ENCODE peak calls at places on chromosomes 13 and 19, in ten cellular contexts. C, J, U, N, S, G, Y, V, R and B are unnamed samples.

GRCh38 chr13:49840266-49840665 is 47.8 kb upstream of the KPNA3 start:
- DNase-seq in G (no peak), V (no peak), S (no peak), C (no peak), R (peak), N (no peak), Y (no peak), J (no peak), U (no peak), B (no peak)

GRCh38 chr19:33302974-33303790 is 848 bp upstream of the CEBPA start:
- DNase-seq in Y (peak), C (no peak), J (peak), R (no peak), V (peak), U (peak), S (peak), G (peak), N (peak), B (peak)

GRCh38 chr13:94598281-94598680 is 2.3 kb upstream of the TGDS start:
- DNase-seq in G (no peak), R (no peak), N (no peak), S (no peak), U (no peak), C (no peak), V (no peak), Y (no peak), J (no peak), B (no peak)

GRCh38 chr13:72541674-72542073 is 185.8 kb downstream of the MZT1 start:
- DNase-seq in V (no peak), C (no peak), R (no peak), N (no peak), J (no peak), S (no peak), U (no peak), Y (no peak), G (no peak), B (no peak)

GRCh38 chr13:48975101-48975925 is at the start of gene FNDC3A:
- DNase-seq in S (peak), C (no peak), J (peak), U (peak), V (peak), R (peak), N (peak), Y (peak), G (peak), B (peak)

GRCh38 chr19:48741222-48741999 is 1.0 kb upstream of the RASIP1 start:
- DNase-seq in V (no peak), R (peak), S (no peak), G (no peak), J (peak), Y (peak), U (no peak), C (no peak), N (peak), B (peak)

GRCh38 chr13:87680298-87680697 is 9.1 kb downstream of the SLITRK5 start:
- DNase-seq in V (no peak), U (no peak), S (no peak), N (no peak), J (no peak), C (no peak), G (peak), R (no peak), Y (no peak), B (peak)

GRCh38 chr19:47130589-47131168 is at the start of gene SAE1:
- DNase-seq in V (peak), S (peak), C (peak), G (peak), Y (peak), U (peak), R (peak), J (peak), N (peak), B (peak)

GRCh38 chr19:46081928-46082727 is 41.3 kb upstream of the IGFL4 start:
- DNase-seq in R (peak), J (no peak), N (no peak), Y (peak), V (peak), U (peak), G (peak), C (no peak), S (peak), B (peak)

GRCh38 chr13:24618219-24618955 is 61.8 kb upstream of the ATP12A start:
- DNase-seq in Y (no peak), J (no peak), C (no peak), V (no peak), S (no peak), G (no peak), R (peak), U (no peak), N (no peak), B (no peak)

GRCh38 chr19:8663920-8664670 is 33.7 kb downstream of the NFILZ start:
- DNase-seq in S (no peak), J (no peak), U (no peak), V (no peak), N (no peak), Y (no peak), R (peak), C (no peak), G (no peak), B (peak)

GRCh38 chr19:50779504-50780457 is 9.5 kb downstream of the GPR32 start:
- DNase-seq in R (no peak), J (no peak), S (no peak), Y (no peak), C (no peak), N (no peak), V (no peak), U (no peak), G (no peak), B (no peak)

GRCh38 chr19:29690842-29691241 is 24.2 kb downstream of the C19orf12 start:
- DNase-seq in R (peak), C (no peak), G (peak), S (peak), J (no peak), Y (no peak), U (peak), V (peak), N (no peak), B (no peak)

GRCh38 chr13:50685491-50685890 is 158.0 kb downstream of the DLEU7 start:
- DNase-seq in V (peak), Y (no peak), R (peak), N (no peak), G (peak), U (peak), C (no peak), S (peak), J (peak), B (no peak)

GRCh38 chr13:101624210-101624922 is 171.9 kb downstream of the ITGBL1 start:
- DNase-seq in G (peak), Y (no peak), S (no peak), U (peak), R (no peak), V (no peak), C (peak), N (no peak), J (no peak), B (no peak)

GRCh38 chr19:5536337-5536894 is 31.3 kb downstream of the TINCR start:
- DNase-seq in N (peak), Y (peak), S (peak), J (peak), G (peak), V (peak), C (no peak), R (no peak), U (peak), B (peak)

DNA sequence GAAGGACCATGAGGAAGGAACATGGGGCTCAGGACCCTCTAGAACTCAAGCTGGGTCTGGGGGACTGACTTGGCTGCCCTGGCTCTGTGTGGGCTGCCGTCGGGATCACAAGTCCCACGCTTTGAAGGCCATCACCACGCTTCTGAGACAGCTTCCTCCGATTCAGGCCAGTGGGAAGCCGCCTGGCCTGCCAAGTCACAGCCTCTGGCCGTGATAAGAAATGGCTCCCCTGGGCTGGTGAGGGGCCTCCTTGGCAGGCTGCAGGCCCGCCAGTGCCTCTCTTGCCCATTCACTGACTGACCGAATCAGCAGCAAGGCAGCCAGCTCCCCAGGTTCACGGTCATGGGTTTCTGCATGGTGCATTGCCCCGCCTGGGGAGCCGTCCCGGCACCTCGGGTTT is 48.8 kb downstream of the COMP start:
- DNase-seq in N (no peak), U (no peak), Y (no peak), J (no peak), S (no peak), V (no peak), R (no peak), C (no peak), G (no peak), B (peak)
- H3K4me3 ChIP-seq in N (no peak), U (no peak), Y (no peak), J (no peak), S (no peak), V (no peak), R (no peak), C (no peak), G (no peak), B (no peak)

GRCh38 chr19:52785506-52785905 is 1.1 kb downstream of the ZNF600 start:
- DNase-seq in Y (no peak), R (no peak), S (no peak), G (no peak), N (peak), U (no peak), C (no peak), V (no peak), J (no peak), B (no peak)
- H3K4me3 ChIP-seq in Y (no peak), R (no peak), S (no peak), G (no peak), N (peak), U (peak), C (no peak), V (no peak), J (peak), B (no peak)

GRCh38 chr19:54551950-54552912 is 21.4 kb upstream of the LILRA2 start:
- DNase-seq in G (no peak), V (no peak), U (no peak), R (no peak), C (no peak), N (peak), Y (no peak), J (peak), S (no peak), B (no peak)
- H3K4me3 ChIP-seq in G (no peak), V (no peak), U (no peak), R (no peak), C (no peak), N (no peak), Y (no peak), J (no peak), S (no peak), B (no peak)

GRCh38 chr19:44003461-44004134 is 841 bp downstream of the ZNF230 start:
- DNase-seq in R (peak), N (peak), C (no peak), V (peak), U (peak), Y (no peak), J (no peak), G (no peak), S (peak), B (peak)
- H3K4me3 ChIP-seq in R (peak), N (peak), C (peak), V (peak), U (peak), Y (peak), J (peak), G (peak), S (peak), B (peak)

DNA sequence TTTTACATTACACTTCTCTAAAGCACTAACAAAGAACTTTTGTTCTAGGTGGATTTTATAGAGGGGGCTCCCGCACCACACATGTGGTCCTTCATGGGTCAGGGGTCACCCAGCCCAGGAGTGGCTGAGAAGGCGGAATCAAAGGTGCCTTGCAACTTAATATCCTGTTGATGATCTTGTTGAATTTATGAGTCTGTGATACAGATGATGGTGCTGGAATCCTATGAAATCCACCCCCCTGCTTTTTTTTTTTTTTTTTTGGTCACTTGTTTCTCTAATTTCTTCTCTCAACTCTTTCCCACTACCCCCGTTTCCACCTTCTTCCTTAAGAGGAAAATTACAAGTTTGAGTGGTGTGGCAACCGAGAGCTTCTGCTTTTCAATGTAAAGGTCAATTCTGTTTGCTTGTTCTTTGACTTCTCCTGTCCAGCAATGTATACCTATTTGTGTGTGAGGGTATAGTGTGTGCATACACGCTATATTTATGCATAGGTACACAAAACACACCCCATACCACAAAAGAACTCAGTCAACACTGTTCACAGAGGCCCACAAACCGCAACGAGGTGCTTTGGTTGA is 4.2 kb upstream of the ZIC2 start:
- DNase-seq in N (no peak), C (no peak), G (no peak), U (no peak), Y (no peak), J (no peak), V (no peak), S (no peak), R (no peak), B (no peak)
- H3K4me3 ChIP-seq in N (no peak), C (no peak), G (no peak), U (no peak), Y (no peak), J (no peak), V (no peak), S (no peak), R (no peak), B (no peak)

DNA sequence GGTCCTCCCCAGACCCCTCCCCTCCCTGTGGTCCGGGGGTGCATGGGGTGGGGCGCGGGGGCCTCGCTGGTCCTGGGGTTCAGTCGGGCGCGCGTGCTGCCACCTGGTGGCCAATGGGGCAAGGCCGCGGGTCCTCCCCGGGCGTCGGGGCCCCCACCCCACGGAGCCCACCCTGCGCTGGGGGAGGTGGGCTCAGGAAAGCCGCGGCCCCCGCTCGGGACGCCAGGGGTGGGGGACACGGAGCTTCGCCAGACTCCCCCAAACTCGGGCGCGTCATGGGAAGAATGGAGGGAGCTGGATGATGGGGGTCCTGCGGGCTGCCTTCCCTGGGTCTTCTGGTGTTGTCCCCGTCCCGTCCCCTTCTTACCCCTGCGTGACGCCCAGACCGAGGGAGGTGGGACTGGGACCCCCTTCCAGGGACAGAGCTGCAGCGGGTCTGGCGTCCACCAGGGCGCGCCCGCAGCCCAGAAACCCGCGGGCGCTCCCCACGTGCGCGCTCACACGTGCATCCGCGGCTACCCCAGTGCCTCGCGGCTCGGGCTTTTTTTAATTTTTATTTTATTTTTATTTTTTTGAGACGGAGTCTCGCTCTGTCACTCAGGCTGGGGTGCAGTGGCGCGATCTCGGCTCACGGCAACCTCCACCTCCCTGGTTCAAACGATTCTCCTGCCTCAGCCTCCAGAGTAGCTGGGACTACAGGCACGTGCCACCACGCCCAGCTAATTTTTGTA is 19.8 kb upstream of the TCF3 start:
- DNase-seq in U (peak), G (peak), S (peak), N (peak), R (peak), Y (no peak), C (no peak), J (no peak), V (peak), B (peak)
- H3K4me3 ChIP-seq in U (peak), G (no peak), S (no peak), N (no peak), R (no peak), Y (no peak), C (no peak), J (peak), V (peak), B (no peak)

DNA sequence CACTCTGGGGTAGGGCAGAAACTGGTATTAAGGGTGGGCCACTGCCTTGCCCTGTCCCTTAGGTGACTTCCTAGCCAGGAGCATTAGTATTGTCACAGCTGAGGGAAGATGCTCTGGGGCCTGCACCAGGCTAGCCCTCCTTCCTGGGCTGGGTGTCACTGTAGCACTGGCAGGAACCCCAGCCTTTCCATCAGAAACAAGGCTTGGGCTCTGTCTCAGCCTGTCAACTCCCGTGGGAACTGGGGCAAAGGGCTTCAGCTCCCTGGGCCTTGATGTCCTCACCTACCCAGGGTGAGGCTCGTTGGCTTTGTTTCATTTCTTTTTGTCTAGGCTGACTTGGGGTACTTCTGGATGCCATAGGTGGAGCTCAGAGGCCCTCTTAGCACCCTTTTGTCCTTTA is 18.0 kb downstream of the PAF1 start:
- DNase-seq in R (no peak), G (peak), Y (no peak), C (no peak), U (peak), S (peak), V (peak), N (peak), J (no peak), B (no peak)
- H3K4me3 ChIP-seq in R (no peak), G (no peak), Y (no peak), C (no peak), U (no peak), S (no peak), V (no peak), N (no peak), J (peak), B (no peak)

GRCh38 chr13:38688674-38689073 is 1.8 kb downstream of the FREM2 start:
- DNase-seq in N (peak), G (no peak), C (no peak), S (no peak), Y (no peak), J (no peak), U (no peak), V (no peak), R (no peak), B (no peak)

GRCh38 chr13:38686635-38687245 is at the start of gene FREM2:
- DNase-seq in J (no peak), Y (peak), G (peak), S (no peak), N (peak), R (no peak), V (no peak), C (peak), U (no peak), B (peak)

GRCh38 chr13:38687246-38688229 is 661 bp downstream of the FREM2 start:
- DNase-seq in R (no peak), V (no peak), S (peak), U (no peak), C (no peak), G (peak), J (no peak), N (peak), Y (no peak), B (peak)

GRCh38 chr13:38684714-38685113 is 2.2 kb upstream of the FREM2 start:
- DNase-seq in G (no peak), J (no peak), V (no peak), R (no peak), U (no peak), C (no peak), S (no peak), N (no peak), Y (no peak), B (no peak)

GRCh38 chr13:38685974-38686571 is 804 bp upstream of the FREM2 start:
- DNase-seq in C (no peak), R (no peak), U (no peak), J (no peak), Y (no peak), S (peak), V (no peak), G (peak), N (no peak), B (peak)
- H3K4me3 ChIP-seq in C (peak), R (no peak), U (no peak), J (peak), Y (peak), S (no peak), V (no peak), G (peak), N (peak), B (no peak)

DNA sequence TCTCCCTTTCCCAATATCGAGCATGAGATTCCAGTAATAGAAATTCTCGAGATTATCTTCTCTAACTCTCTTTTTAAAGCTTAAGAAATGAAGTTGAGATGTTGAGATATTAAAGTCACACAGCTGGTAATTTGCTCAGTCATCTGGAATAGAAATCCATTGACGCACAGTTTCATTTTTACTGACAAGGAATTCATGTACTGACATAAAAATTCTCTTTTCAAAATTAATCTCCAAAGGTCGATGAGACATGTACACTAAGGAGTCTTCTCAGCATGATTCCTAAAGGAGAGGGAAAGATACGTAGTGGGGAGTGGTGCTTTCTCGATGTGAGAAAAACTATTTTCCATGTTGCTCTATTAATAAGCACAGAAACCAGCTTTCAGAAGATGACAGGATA is 1639.5 kb upstream of the MIR17HG start:
- DNase-seq in C (no peak), N (no peak), Y (no peak), S (no peak), U (no peak), G (no peak), R (no peak), J (no peak), V (no peak), B (no peak)
- H3K4me3 ChIP-seq in C (no peak), N (no peak), Y (no peak), S (no peak), U (no peak), G (no peak), R (no peak), J (no peak), V (no peak), B (no peak)

GRCh38 chr19:12720296-12720695 is 3.4 kb downstream of the TNPO2 start:
- DNase-seq in Y (no peak), G (no peak), S (no peak), U (no peak), N (no peak), R (no peak), V (no peak), C (no peak), J (no peak), B (no peak)
- H3K4me3 ChIP-seq in Y (no peak), G (peak), S (peak), U (peak), N (peak), R (no peak), V (peak), C (peak), J (peak), B (no peak)